ENCODE peak calls at places on chromosomes 13 and 19, in five cellular contexts. One of them, this sample, is unnamed.

GRCh38 chr13:41649659-41650058 is 192.3 kb downstream of the RGCC start:
- DNase-seq in activated CD4-positive, alpha-beta T cell treated with anti-CD3 and anti-CD28 coated beads, Interleukin-2, amount 50 U/mL, for 48 hours: no peak
- DNase-seq in endothelial cell: peak; percentile 30
- DNase-seq in tibial artery: no peak
- DNase-seq in fibroblast of mammary gland: peak; percentile 28
- DNase-seq in this sample: peak; percentile 4

GRCh38 chr19:5694167-5694951 is 4.3 kb downstream of the RPL36 start:
- DNase-seq in activated CD4-positive, alpha-beta T cell treated with anti-CD3 and anti-CD28 coated beads, Interleukin-2, amount 50 U/mL, for 48 hours: no peak
- DNase-seq in endothelial cell: no peak
- DNase-seq in tibial artery: no peak
- DNase-seq in fibroblast of mammary gland: no peak
- DNase-seq in this sample: no peak

GRCh38 chr13:98370806-98371553 is 193.9 kb upstream of the RNF113B start:
- DNase-seq in activated CD4-positive, alpha-beta T cell treated with anti-CD3 and anti-CD28 coated beads, Interleukin-2, amount 50 U/mL, for 48 hours: no peak
- DNase-seq in endothelial cell: no peak
- DNase-seq in tibial artery: no peak
- DNase-seq in fibroblast of mammary gland: peak; percentile 69
- DNase-seq in this sample: no peak

GRCh38 chr19:11106477-11106876 is 17.2 kb downstream of the LDLR start:
- DNase-seq in activated CD4-positive, alpha-beta T cell treated with anti-CD3 and anti-CD28 coated beads, Interleukin-2, amount 50 U/mL, for 48 hours: no peak
- DNase-seq in endothelial cell: no peak
- DNase-seq in tibial artery: no peak
- DNase-seq in fibroblast of mammary gland: no peak
- DNase-seq in this sample: no peak

GRCh38 chr19:8113017-8113416 is 36.4 kb downstream of the FBN3 start:
- DNase-seq in activated CD4-positive, alpha-beta T cell treated with anti-CD3 and anti-CD28 coated beads, Interleukin-2, amount 50 U/mL, for 48 hours: no peak
- DNase-seq in endothelial cell: no peak
- DNase-seq in tibial artery: no peak
- DNase-seq in fibroblast of mammary gland: no peak
- DNase-seq in this sample: no peak

GRCh38 chr19:9667898-9668297 is 7.0 kb downstream of the ZNF562 start:
- DNase-seq in activated CD4-positive, alpha-beta T cell treated with anti-CD3 and anti-CD28 coated beads, Interleukin-2, amount 50 U/mL, for 48 hours: no peak
- DNase-seq in endothelial cell: no peak
- DNase-seq in tibial artery: no peak
- DNase-seq in fibroblast of mammary gland: no peak
- DNase-seq in this sample: no peak

GRCh38 chr13:99354371-99354951 is 47.3 kb upstream of the GPR183 start:
- DNase-seq in activated CD4-positive, alpha-beta T cell treated with anti-CD3 and anti-CD28 coated beads, Interleukin-2, amount 50 U/mL, for 48 hours: peak; percentile 42
- DNase-seq in endothelial cell: no peak
- DNase-seq in tibial artery: no peak
- DNase-seq in fibroblast of mammary gland: no peak
- DNase-seq in this sample: no peak

GRCh38 chr19:54035215-54036178 is 28.2 kb downstream of the VSTM1 start:
- DNase-seq in activated CD4-positive, alpha-beta T cell treated with anti-CD3 and anti-CD28 coated beads, Interleukin-2, amount 50 U/mL, for 48 hours: no peak
- DNase-seq in endothelial cell: no peak
- DNase-seq in tibial artery: no peak
- DNase-seq in fibroblast of mammary gland: peak; percentile 94
- DNase-seq in this sample: no peak

GRCh38 chr13:110027470-110028240 is 241.3 kb upstream of the IRS2 start:
- DNase-seq in activated CD4-positive, alpha-beta T cell treated with anti-CD3 and anti-CD28 coated beads, Interleukin-2, amount 50 U/mL, for 48 hours: no peak
- DNase-seq in endothelial cell: no peak
- DNase-seq in tibial artery: no peak
- DNase-seq in fibroblast of mammary gland: no peak
- DNase-seq in this sample: no peak

GRCh38 chr13:113816248-113816924 is 47.5 kb downstream of the GAS6 start:
- DNase-seq in activated CD4-positive, alpha-beta T cell treated with anti-CD3 and anti-CD28 coated beads, Interleukin-2, amount 50 U/mL, for 48 hours: peak; percentile 9
- DNase-seq in endothelial cell: no peak
- DNase-seq in tibial artery: no peak
- DNase-seq in fibroblast of mammary gland: peak; percentile 48
- DNase-seq in this sample: no peak

GRCh38 chr13:99955747-99956472 is 15.7 kb downstream of the ZIC5 start:
- DNase-seq in activated CD4-positive, alpha-beta T cell treated with anti-CD3 and anti-CD28 coated beads, Interleukin-2, amount 50 U/mL, for 48 hours: no peak
- DNase-seq in endothelial cell: peak; percentile 64
- DNase-seq in tibial artery: no peak
- DNase-seq in fibroblast of mammary gland: peak; percentile 43
- DNase-seq in this sample: no peak

GRCh38 chr13:100673376-100673830 is 1.2 kb downstream of the TMTC4 start:
- DNase-seq in activated CD4-positive, alpha-beta T cell treated with anti-CD3 and anti-CD28 coated beads, Interleukin-2, amount 50 U/mL, for 48 hours: peak; percentile 3
- DNase-seq in endothelial cell: peak; percentile 31
- DNase-seq in tibial artery: no peak
- DNase-seq in fibroblast of mammary gland: no peak
- DNase-seq in this sample: peak; percentile 45

GRCh38 chr19:8614455-8614854 is 3.9 kb upstream of the ADAMTS10 start:
- DNase-seq in activated CD4-positive, alpha-beta T cell treated with anti-CD3 and anti-CD28 coated beads, Interleukin-2, amount 50 U/mL, for 48 hours: no peak
- DNase-seq in endothelial cell: no peak
- DNase-seq in tibial artery: no peak
- DNase-seq in fibroblast of mammary gland: no peak
- DNase-seq in this sample: no peak

GRCh38 chr13:51397262-51397933 is 55.4 kb downstream of the INTS6 start:
- DNase-seq in activated CD4-positive, alpha-beta T cell treated with anti-CD3 and anti-CD28 coated beads, Interleukin-2, amount 50 U/mL, for 48 hours: no peak
- DNase-seq in endothelial cell: no peak
- DNase-seq in tibial artery: peak; percentile 72
- DNase-seq in fibroblast of mammary gland: peak; percentile 73
- DNase-seq in this sample: peak; percentile 55

GRCh38 chr19:46838160-46838559 is 12.5 kb downstream of the AP2S1 start:
- DNase-seq in activated CD4-positive, alpha-beta T cell treated with anti-CD3 and anti-CD28 coated beads, Interleukin-2, amount 50 U/mL, for 48 hours: no peak
- DNase-seq in endothelial cell: no peak
- DNase-seq in tibial artery: no peak
- DNase-seq in fibroblast of mammary gland: no peak
- DNase-seq in this sample: no peak

GRCh38 chr13:48578516-48579166 is 45.8 kb upstream of the RCBTB2 start:
- DNase-seq in activated CD4-positive, alpha-beta T cell treated with anti-CD3 and anti-CD28 coated beads, Interleukin-2, amount 50 U/mL, for 48 hours: no peak
- DNase-seq in endothelial cell: no peak
- DNase-seq in tibial artery: no peak
- DNase-seq in fibroblast of mammary gland: no peak
- DNase-seq in this sample: no peak

GRCh38 chr13:63643543-63643942 is 2227.9 kb upstream of the PCDH20 start:
- DNase-seq in activated CD4-positive, alpha-beta T cell treated with anti-CD3 and anti-CD28 coated beads, Interleukin-2, amount 50 U/mL, for 48 hours: no peak
- DNase-seq in endothelial cell: no peak
- DNase-seq in tibial artery: no peak
- DNase-seq in fibroblast of mammary gland: no peak
- DNase-seq in this sample: no peak

GRCh38 chr13:99526549-99526948 is 25.3 kb downstream of the TM9SF2 start:
- DNase-seq in activated CD4-positive, alpha-beta T cell treated with anti-CD3 and anti-CD28 coated beads, Interleukin-2, amount 50 U/mL, for 48 hours: no peak
- DNase-seq in endothelial cell: no peak
- DNase-seq in tibial artery: no peak
- DNase-seq in fibroblast of mammary gland: no peak
- DNase-seq in this sample: peak; percentile 16

GRCh38 chr13:87123987-87124784 is 547.0 kb upstream of the SLITRK5 start:
- DNase-seq in activated CD4-positive, alpha-beta T cell treated with anti-CD3 and anti-CD28 coated beads, Interleukin-2, amount 50 U/mL, for 48 hours: no peak
- DNase-seq in endothelial cell: no peak
- DNase-seq in tibial artery: no peak
- DNase-seq in fibroblast of mammary gland: peak; percentile 98
- DNase-seq in this sample: peak; percentile 5

GRCh38 chr13:45630791-45631190 is 15.3 kb upstream of the ERICH6B start:
- DNase-seq in activated CD4-positive, alpha-beta T cell treated with anti-CD3 and anti-CD28 coated beads, Interleukin-2, amount 50 U/mL, for 48 hours: no peak
- DNase-seq in endothelial cell: no peak
- DNase-seq in tibial artery: no peak
- DNase-seq in fibroblast of mammary gland: no peak
- DNase-seq in this sample: no peak

GRCh38 chr13:113403255-113404104 is 39.5 kb upstream of the GRTP1 start:
- DNase-seq in activated CD4-positive, alpha-beta T cell treated with anti-CD3 and anti-CD28 coated beads, Interleukin-2, amount 50 U/mL, for 48 hours: no peak
- DNase-seq in endothelial cell: no peak
- DNase-seq in tibial artery: peak; percentile 63
- DNase-seq in fibroblast of mammary gland: no peak
- DNase-seq in this sample: no peak

GRCh38 chr19:47719047-47719885 is 6.0 kb downstream of the EHD2 start:
- DNase-seq in activated CD4-positive, alpha-beta T cell treated with anti-CD3 and anti-CD28 coated beads, Interleukin-2, amount 50 U/mL, for 48 hours: no peak
- DNase-seq in endothelial cell: no peak
- DNase-seq in tibial artery: peak; percentile 98
- DNase-seq in fibroblast of mammary gland: peak; percentile 99
- DNase-seq in this sample: no peak

GRCh38 chr19:47058621-47059020 is 10.2 kb upstream of the TMEM160 start:
- DNase-seq in activated CD4-positive, alpha-beta T cell treated with anti-CD3 and anti-CD28 coated beads, Interleukin-2, amount 50 U/mL, for 48 hours: no peak
- DNase-seq in endothelial cell: no peak
- DNase-seq in tibial artery: no peak
- DNase-seq in fibroblast of mammary gland: no peak
- DNase-seq in this sample: no peak

This sample was measured in erythroblast.